ENCODE peak calls at places on chromosomes 2 and 18, in five cellular contexts. E, T, J, R and D are unnamed samples.

GRCh38 chr2:75177427-75177826 is 21.9 kb downstream of the TACR1 start:
- DNase-seq in T (no peak), J (no peak), E (no peak), R (no peak), D (no peak)

GRCh38 chr2:46952171-46952570 is 36.6 kb upstream of the MCFD2 start:
- DNase-seq in T (no peak), R (no peak), E (no peak), J (no peak), D (no peak)

GRCh38 chr2:156322103-156322671 is 10.3 kb downstream of the NR4A2 start:
- DNase-seq in T (no peak), R (peak; percentile 20), J (no peak), E (no peak), D (no peak)

GRCh38 chr2:204264746-204265145 is 280.5 kb upstream of the PARD3B start:
- DNase-seq in R (no peak), E (no peak), J (no peak), T (no peak), D (no peak)

GRCh38 chr18:23138470-23138869 is 3.2 kb downstream of the CABLES1 start:
- DNase-seq in T (no peak), R (no peak), J (peak; percentile 64), E (no peak), D (no peak)

GRCh38 chr2:215358891-215359575 is 47.2 kb downstream of the ATIC start:
- DNase-seq in J (no peak), T (peak; percentile 59), R (no peak), E (no peak), D (no peak)

GRCh38 chr18:64171576-64171975 is 22.7 kb upstream of the LINC00305 start:
- DNase-seq in R (no peak), E (no peak), J (no peak), T (no peak), D (no peak)

GRCh38 chr2:120647487-120647886 is 88.2 kb upstream of the GLI2 start:
- DNase-seq in R (no peak), T (peak; percentile 69), J (no peak), E (no peak), D (no peak)

GRCh38 chr2:47076586-47077441 is 78.3 kb downstream of the STPG4 start:
- DNase-seq in J (peak; percentile 66), T (peak; percentile 99), E (peak; percentile 50), R (no peak), D (peak; percentile 95)

GRCh38 chr2:134124047-134124753 is 129.7 kb upstream of the MGAT5 start:
- DNase-seq in J (no peak), E (no peak), T (no peak), R (no peak), D (no peak)

GRCh38 chr2:241564596-241565411 is 6.3 kb downstream of the BOK start:
- DNase-seq in R (no peak), T (no peak), J (peak; percentile 57), E (no peak), D (no peak)

GRCh38 chr18:76619342-76620315 is 124.6 kb upstream of the ZNF516 start:
- DNase-seq in T (peak; percentile 49), J (peak; percentile 86), R (no peak), E (peak; percentile 63), D (peak; percentile 73)

GRCh38 chr2:38377501-38378258 is 607 bp upstream of the ATL2 start:
- DNase-seq in T (peak; percentile 78), E (peak; percentile 27), R (no peak), J (no peak), D (no peak)

GRCh38 chr2:190947711-190948251 is 66.2 kb downstream of the STAT1 start:
- DNase-seq in R (peak; percentile 15), E (no peak), T (peak; percentile 72), J (no peak), D (no peak)

GRCh38 chr2:16658082-16658481 is 7.6 kb downstream of the CYRIA start:
- DNase-seq in R (no peak), T (no peak), J (no peak), E (no peak), D (no peak)

DNA sequence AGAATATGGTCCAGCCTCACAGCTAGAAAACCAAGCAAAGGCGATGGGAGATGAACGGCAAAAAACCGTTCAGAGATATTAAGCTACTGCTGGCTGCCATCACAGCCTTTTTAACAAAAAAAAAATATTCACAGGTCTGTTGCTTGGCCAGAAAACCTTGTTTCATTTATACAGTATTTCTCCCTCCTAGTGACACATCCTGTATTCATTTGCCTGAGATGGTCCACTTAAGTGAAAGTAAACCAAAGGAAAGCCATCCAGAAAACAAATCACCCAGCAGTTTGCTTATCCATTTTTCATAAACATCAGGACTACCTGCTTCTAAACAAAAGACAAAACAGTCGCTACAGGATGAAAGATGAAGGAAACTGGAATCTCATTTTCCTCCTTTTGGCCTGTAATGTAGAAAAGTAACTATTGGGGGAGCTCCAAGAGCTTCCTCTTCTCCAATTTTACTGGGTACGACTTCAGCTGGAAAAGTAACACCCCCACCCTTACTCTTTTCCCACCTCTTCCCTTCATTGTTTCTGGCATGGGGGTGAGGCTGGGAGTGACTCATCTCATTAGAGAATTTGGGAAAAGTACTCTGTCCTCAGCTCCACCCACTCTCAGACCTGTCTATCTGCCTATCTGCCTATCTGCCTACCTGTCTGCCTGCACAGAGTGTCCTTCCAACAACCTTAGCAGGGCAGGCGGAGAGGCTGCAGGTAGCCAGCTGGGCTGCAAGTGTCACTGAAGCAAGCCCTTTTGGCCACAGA is 93.8 kb downstream of the EPHA4 start:
- DNase-seq in J (no peak), R (no peak), T (no peak), E (no peak), D (no peak)
- TF ChIP-seq CTCF in J (no peak), R (no peak), T (no peak), E (no peak), D (no peak)

DNA sequence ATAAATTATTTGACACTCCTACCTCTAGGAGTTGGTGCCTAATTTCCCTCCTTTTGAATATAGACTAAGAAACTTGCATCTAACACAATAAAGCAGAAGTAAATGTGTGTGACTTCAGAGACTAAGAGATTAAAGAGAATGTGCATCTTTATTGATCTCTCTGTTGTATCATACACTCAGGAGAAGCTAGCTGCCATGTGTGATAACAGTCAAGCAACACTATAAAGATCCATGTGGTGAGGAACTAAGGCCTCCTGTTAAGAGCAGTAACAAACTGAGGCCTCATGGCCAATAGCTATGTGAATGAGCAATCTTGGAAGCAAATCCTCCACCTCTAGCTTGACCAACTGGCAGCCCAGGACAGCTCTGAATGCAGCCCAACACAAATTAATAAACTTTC is 3.4 kb downstream of the FANCL start:
- DNase-seq in E (no peak), J (no peak), R (no peak), T (no peak), D (no peak)
- TF ChIP-seq CTCF in E (no peak), J (no peak), R (no peak), T (no peak), D (no peak)

DNA sequence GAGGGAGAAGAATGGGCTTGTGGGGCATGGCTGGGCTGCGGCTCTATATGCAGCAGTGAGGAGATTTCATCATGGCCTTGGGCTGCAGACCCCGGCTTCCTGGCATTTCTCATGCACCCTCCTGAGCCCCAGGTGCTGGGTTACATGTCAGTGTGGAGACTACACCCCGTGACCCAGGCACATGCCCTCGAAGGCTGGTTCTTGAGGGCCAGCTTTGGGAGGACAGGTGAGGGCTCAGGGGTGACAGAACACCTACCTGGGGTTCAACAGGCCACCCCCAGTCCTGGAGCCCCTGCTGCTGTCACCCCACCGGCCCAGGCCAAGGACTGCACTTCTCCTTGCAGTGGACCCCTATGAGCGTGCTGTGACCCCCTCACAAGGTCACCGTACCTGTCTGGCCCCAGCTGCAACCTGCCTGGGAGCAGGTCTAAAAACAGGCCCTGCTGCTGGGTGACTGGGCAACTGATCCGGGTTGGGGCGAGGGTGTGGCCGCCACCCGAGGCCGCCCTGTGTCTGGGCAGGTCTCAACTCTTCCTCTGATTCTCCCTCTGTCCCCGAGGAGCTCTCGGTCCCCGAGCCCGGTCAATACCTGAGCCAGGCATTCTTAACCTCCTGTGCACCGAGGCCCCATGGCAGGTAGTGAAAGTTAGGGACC is 94.8 kb upstream of the OTOS start:
- DNase-seq in E (no peak), R (no peak), J (no peak), T (no peak), D (no peak)
- TF ChIP-seq CTCF in E (no peak), R (no peak), J (no peak), T (no peak), D (no peak)

GRCh38 chr2:213125646-213126347 is 25.6 kb downstream of the IKZF2 start:
- DNase-seq in J (no peak), E (no peak), R (no peak), T (no peak), D (no peak)
- TF ChIP-seq CTCF in J (no peak), E (no peak), R (no peak), T (no peak), D (no peak)

GRCh38 chr2:19845323-19845920 is 56.4 kb downstream of the TTC32 start:
- DNase-seq in T (no peak), R (no peak), J (no peak), E (no peak), D (no peak)

GRCh38 chr2:19839438-19839837 is 62.3 kb downstream of the TTC32 start:
- DNase-seq in E (no peak), R (no peak), J (no peak), T (no peak), D (no peak)

GRCh38 chr2:19843992-19844515 is 57.7 kb downstream of the TTC32 start:
- DNase-seq in R (no peak), J (no peak), T (no peak), E (no peak), D (no peak)

GRCh38 chr2:19844750-19845149 is 57.0 kb downstream of the TTC32 start:
- DNase-seq in J (no peak), T (no peak), R (no peak), E (no peak), D (no peak)

DNA sequence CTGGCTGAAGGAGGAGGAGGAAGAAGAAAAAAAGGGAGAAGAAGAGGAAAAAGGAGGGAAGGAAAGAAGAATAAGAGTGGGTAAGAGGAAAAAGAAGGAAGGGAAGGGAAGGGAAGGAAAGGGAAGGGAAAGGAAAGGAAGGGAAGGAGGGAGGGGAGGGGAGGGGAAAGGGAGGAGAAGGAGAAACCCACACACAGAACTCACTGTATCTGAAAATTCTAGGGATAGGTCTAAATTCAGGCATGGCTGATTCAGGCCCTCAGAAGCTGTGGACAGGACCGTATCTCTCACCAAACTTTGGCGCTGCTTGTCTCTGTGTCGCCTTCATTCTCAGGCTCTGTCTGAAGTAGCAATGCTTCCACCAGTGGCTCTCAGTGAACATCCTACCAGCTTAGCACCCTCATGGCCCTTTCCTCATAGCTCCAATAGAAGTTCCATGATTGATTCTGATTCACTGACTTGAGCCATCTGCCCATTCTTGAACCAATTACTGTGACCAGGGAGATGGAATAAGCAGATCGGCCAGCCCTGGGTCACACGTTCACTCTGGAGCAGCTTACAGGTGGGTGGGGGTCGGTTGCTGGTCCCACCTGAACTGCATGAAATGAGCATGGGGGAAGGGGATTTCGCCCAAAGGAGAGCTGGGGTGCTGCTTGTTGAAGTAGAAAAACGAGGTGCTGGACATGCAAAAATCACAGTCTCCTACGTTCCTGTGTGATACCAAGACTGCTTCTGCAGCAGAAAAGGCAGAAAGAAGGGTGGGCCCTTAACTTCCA is 59.7 kb downstream of the TTC32 start:
- DNase-seq in T (no peak), E (no peak), J (no peak), R (no peak), D (no peak)
- TF ChIP-seq CTCF in T (no peak), E (no peak), J (no peak), R (no peak), D (no peak)